ENCODE peak calls at places on chromosomes 5 and 9, in nine cellular contexts. H, Q, C, E, P, U, V, R and S are unnamed samples.

GRCh38 chr9:127742435-127743088 is 7.5 kb upstream of the TOR2A start:
- DNase-seq in H (no peak), Q (peak; percentile 93), C (no peak), E (peak; percentile 62), P (no peak), U (no peak), V (peak; percentile 77), R (no peak), S (no peak)

GRCh38 chr9:94014066-94014654 is 59.0 kb upstream of the BARX1 start:
- DNase-seq in H (no peak), Q (no peak), C (no peak), E (peak; percentile 49), P (no peak), U (no peak), V (peak; percentile 18), R (no peak), S (no peak)

GRCh38 chr9:98551511-98552286 is 157.0 kb downstream of the GABBR2 start:
- DNase-seq in H (no peak), Q (no peak), C (no peak), E (peak; percentile 97), P (no peak), U (no peak), V (no peak), R (no peak), S (peak; percentile 23)

GRCh38 chr9:34891386-34891785 is 66.7 kb upstream of the PHF24 start:
- DNase-seq in H (no peak), Q (no peak), C (no peak), E (no peak), P (no peak), U (no peak), V (no peak), R (no peak), S (no peak)

GRCh38 chr5:149437369-149438040 is 58.4 kb upstream of the IL17B start:
- DNase-seq in H (no peak), Q (no peak), C (no peak), E (no peak), P (no peak), U (no peak), V (no peak), R (no peak), S (no peak)

GRCh38 chr5:81425569-81425968 is 31.6 kb upstream of the ACOT12 start:
- DNase-seq in H (no peak), Q (no peak), C (no peak), E (peak; percentile 65), P (no peak), U (no peak), V (peak; percentile 31), R (no peak), S (no peak)

GRCh38 chr9:123305879-123306278 is 37.5 kb upstream of the STRBP start:
- DNase-seq in H (no peak), Q (no peak), C (no peak), E (no peak), P (no peak), U (no peak), V (no peak), R (no peak), S (no peak)

GRCh38 chr9:17398351-17398750 is 180.5 kb upstream of the SH3GL2 start:
- DNase-seq in H (no peak), Q (no peak), C (no peak), E (peak; percentile 52), P (no peak), U (no peak), V (no peak), R (no peak), S (no peak)

GRCh38 chr5:137176609-137177008 is 322.5 kb downstream of the SPOCK1 start:
- DNase-seq in H (no peak), Q (no peak), C (no peak), E (no peak), P (no peak), U (no peak), V (no peak), R (no peak), S (no peak)

GRCh38 chr9:36818965-36819870 is 214.8 kb downstream of the PAX5 start:
- DNase-seq in H (no peak), Q (peak; percentile 54), C (no peak), E (no peak), P (no peak), U (no peak), V (peak; percentile 42), R (no peak), S (no peak)

GRCh38 chr9:1837453-1838084 is 177.6 kb upstream of the SMARCA2 start:
- DNase-seq in H (no peak), Q (no peak), C (peak; percentile 48), E (peak; percentile 1), P (peak; percentile 10), U (no peak), V (peak; percentile 51), R (no peak), S (no peak)

GRCh38 chr9:27181381-27181780 is 72.4 kb downstream of the TEK start:
- DNase-seq in H (no peak), Q (no peak), C (no peak), E (peak; percentile 89), P (no peak), U (no peak), V (no peak), R (no peak), S (no peak)

GRCh38 chr5:44991693-44992092 is 182.9 kb downstream of the MRPS30 start:
- DNase-seq in H (no peak), Q (no peak), C (no peak), E (no peak), P (no peak), U (no peak), V (no peak), R (no peak), S (no peak)

GRCh38 chr5:149423287-149424268 is 44.5 kb upstream of the IL17B start:
- DNase-seq in H (no peak), Q (peak; percentile 76), C (no peak), E (peak; percentile 85), P (no peak), U (no peak), V (no peak), R (no peak), S (peak; percentile 73)

GRCh38 chr5:167861134-167861930 is 430.1 kb upstream of the WWC1 start:
- DNase-seq in H (no peak), Q (no peak), C (no peak), E (no peak), P (no peak), U (no peak), V (peak; percentile 58), R (no peak), S (no peak)

GRCh38 chr9:70883056-70883455 is 238.4 kb downstream of the TRPM3 start:
- DNase-seq in H (no peak), Q (no peak), C (no peak), E (peak; percentile 3), P (no peak), U (no peak), V (no peak), R (no peak), S (no peak)

GRCh38 chr9:22244141-22245011 is 202.2 kb upstream of the DMRTA1 start:
- DNase-seq in H (no peak), Q (peak; percentile 27), C (no peak), E (peak; percentile 63), P (no peak), U (no peak), V (no peak), R (no peak), S (no peak)

GRCh38 chr5:158886957-158887356 is 212.8 kb downstream of the EBF1 start:
- DNase-seq in H (no peak), Q (no peak), C (no peak), E (no peak), P (no peak), U (no peak), V (no peak), R (no peak), S (no peak)

GRCh38 chr5:158889007-158889406 is 210.7 kb downstream of the EBF1 start:
- DNase-seq in H (no peak), Q (no peak), C (no peak), E (no peak), P (no peak), U (no peak), V (no peak), R (no peak), S (no peak)

GRCh38 chr5:158883502-158883901 is 216.2 kb downstream of the EBF1 start:
- DNase-seq in H (no peak), Q (no peak), C (no peak), E (no peak), P (no peak), U (no peak), V (no peak), R (no peak), S (no peak)

GRCh38 chr5:158884827-158885512 is 214.7 kb downstream of the EBF1 start:
- DNase-seq in H (no peak), Q (no peak), C (no peak), E (no peak), P (no peak), U (no peak), V (no peak), R (no peak), S (no peak)

GRCh38 chr5:158886086-158886485 is 213.6 kb downstream of the EBF1 start:
- DNase-seq in H (no peak), Q (no peak), C (no peak), E (no peak), P (no peak), U (no peak), V (no peak), R (no peak), S (no peak)
- H3K27ac ChIP-seq in H (no peak overlapping the region), Q (no peak overlapping the region), C (no peak overlapping the region), E (no peak overlapping the region), P (no peak overlapping the region), U (no peak overlapping the region), V (no peak overlapping the region), R (no peak overlapping the region), S (no peak overlapping the region)

GRCh38 chr5:72387985-72388384 is 67.8 kb downstream of the PTCD2 start:
- DNase-seq in H (no peak), Q (no peak), C (no peak), E (peak; percentile 88), P (no peak), U (no peak), V (no peak), R (no peak), S (no peak)
- H3K27ac ChIP-seq in H (no peak overlapping the region), Q (peak overlapping the region; percentile 84), C (no peak overlapping the region), E (no peak overlapping the region), P (no peak overlapping the region), U (no peak overlapping the region), V (no peak overlapping the region), R (no peak overlapping the region), S (no peak overlapping the region)

DNA sequence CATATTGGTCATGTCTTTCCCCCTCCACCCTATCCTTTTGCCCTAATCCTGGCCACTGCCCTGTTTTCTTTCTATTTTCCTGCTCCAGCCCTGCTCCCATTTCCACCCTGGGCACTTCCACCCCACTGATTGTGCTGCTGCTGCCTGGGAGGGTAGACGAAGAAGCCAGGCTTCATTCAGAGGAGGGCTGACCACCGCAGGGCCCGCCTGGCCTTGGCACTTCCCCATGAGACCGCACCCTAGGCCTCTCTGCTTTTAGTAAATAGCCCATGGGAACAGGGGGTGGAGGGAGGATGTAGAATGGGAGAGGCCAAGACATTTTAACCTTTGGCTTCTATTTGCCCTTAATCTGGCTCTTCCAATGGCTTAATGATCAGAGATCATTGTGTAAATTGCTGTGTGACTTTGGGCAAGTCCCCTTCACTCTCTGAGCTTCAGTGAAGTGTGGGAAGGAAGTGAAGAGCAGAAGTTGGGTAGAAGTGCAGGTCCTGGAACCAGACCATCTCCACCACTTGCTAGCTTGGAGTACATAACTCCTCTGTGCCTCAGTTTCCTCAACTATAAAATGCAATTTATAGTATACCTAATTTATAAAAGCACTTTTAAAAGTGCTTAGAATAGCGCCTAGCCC is 13.6 kb upstream of the GPX3 start:
- DNase-seq in H (no peak), Q (no peak), C (no peak), E (no peak), P (no peak), U (peak; percentile 73), V (no peak), R (no peak), S (no peak)
- H3K27ac ChIP-seq in H (peak overlapping the region; percentile 91), Q (no peak overlapping the region), C (peak overlapping the region; percentile 79), E (peak overlapping the region; percentile 76), P (peak overlapping the region; percentile 53), U (no peak overlapping the region), V (no peak overlapping the region), R (no peak overlapping the region), S (peak overlapping the region; percentile 85)

GRCh38 chr5:140196406-140196805 is 21.4 kb downstream of the CYSTM1 start:
- DNase-seq in H (no peak), Q (no peak), C (no peak), E (no peak), P (no peak), U (no peak), V (no peak), R (no peak), S (no peak)
- H3K27ac ChIP-seq in H (no peak overlapping the region), Q (no peak overlapping the region), C (no peak overlapping the region), E (no peak overlapping the region), P (no peak overlapping the region), U (no peak overlapping the region), V (no peak overlapping the region), R (no peak overlapping the region), S (no peak overlapping the region)